ENCODE peak calls at places on chromosomes 1 and 21, in six cellular contexts. W, L, A, K, G and T are unnamed samples.
A peak's percentile ranks its signal among the peaks of the same experiment; 100 is the strongest.

GRCh38 chr1:169909499-169909898 is 15.8 kb upstream of the SCYL3 start:
- DNase-seq in W (no peak), A (no peak), L (no peak), G (no peak), K (no peak), T (no peak)

GRCh38 chr1:209706622-209707021 is 2.0 kb downstream of the HSD11B1 start:
- DNase-seq in A (no peak), K (no peak), W (no peak), L (no peak), G (no peak), T (no peak)

GRCh38 chr1:170562644-170563338 is 30.8 kb downstream of the GORAB start:
- DNase-seq in G (peak; percentile 48), K (no peak), L (no peak), A (peak; percentile 96), W (peak; percentile 64), T (peak; percentile 13)

GRCh38 chr1:244100691-244101453 is 49.8 kb downstream of the ZBTB18 start:
- DNase-seq in W (no peak), K (no peak), G (no peak), A (no peak), L (no peak), T (no peak)

GRCh38 chr1:231062500-231063270 is 22.6 kb upstream of the FAM89A start:
- DNase-seq in G (no peak), A (peak; percentile 31), L (no peak), K (no peak), W (no peak), T (no peak)

GRCh38 chr1:227798078-227798802 is 17.2 kb upstream of the PRSS38 start:
- DNase-seq in K (no peak), A (no peak), L (no peak), G (no peak), W (no peak), T (no peak)

GRCh38 chr1:228668553-228669400 is 66.5 kb upstream of the RHOU start:
- DNase-seq in L (no peak), G (no peak), K (no peak), W (no peak), A (peak; percentile 87), T (no peak)

GRCh38 chr1:224894915-224895314 is 34.6 kb upstream of the DNAH14 start:
- DNase-seq in W (peak; percentile 4), L (no peak), G (no peak), K (no peak), A (peak; percentile 46), T (no peak)

GRCh38 chr1:215926670-215927069 is 359.6 kb downstream of the KCTD3 start:
- DNase-seq in L (no peak), W (no peak), G (no peak), K (no peak), A (no peak), T (no peak)

GRCh38 chr1:94951056-94951455 is 24.1 kb upstream of the CNN3 start:
- DNase-seq in K (no peak), A (peak; percentile 71), W (no peak), G (no peak), L (no peak), T (no peak)

GRCh38 chr1:221562542-221563475 is 179.1 kb downstream of the DUSP10 start:
- DNase-seq in A (no peak), L (no peak), G (no peak), K (no peak), W (no peak), T (no peak)

GRCh38 chr1:243475966-243476365 is 220.1 kb downstream of the SDCCAG8 start:
- DNase-seq in L (no peak), A (no peak), W (no peak), K (no peak), G (no peak), T (no peak)

GRCh38 chr1:32349211-32349708 is 13.0 kb downstream of the FAM229A start:
- DNase-seq in A (peak; percentile 81), L (no peak), G (peak; percentile 60), W (no peak), K (no peak), T (no peak)

GRCh38 chr1:230853736-230854135 is 14.6 kb downstream of the C1orf198 start:
- DNase-seq in G (no peak), L (no peak), K (no peak), W (no peak), A (no peak), T (no peak)

GRCh38 chr1:170857955-170858354 is 77.4 kb upstream of the MROH9 start:
- DNase-seq in L (no peak), A (no peak), K (no peak), G (no peak), W (no peak), T (no peak)

GRCh38 chr1:61341426-61341825 is 259.1 kb downstream of the NFIA start:
- DNase-seq in K (no peak), G (no peak), L (no peak), A (no peak), W (no peak), T (no peak)

GRCh38 chr1:211975152-211975941 is 60.0 kb downstream of the INTS7 start:
- DNase-seq in L (no peak), K (no peak), G (no peak), W (no peak), A (no peak), T (no peak)

GRCh38 chr1:90841477-90841876 is 124.4 kb upstream of the BARHL2 start:
- DNase-seq in W (no peak), G (no peak), L (no peak), K (no peak), A (no peak), T (no peak)

GRCh38 chr21:45894107-45894810 is 87.3 kb upstream of the COL6A1 start:
- DNase-seq in K (no peak), A (peak; percentile 88), L (no peak), W (no peak), G (no peak), T (no peak)

GRCh38 chr1:165376041-165376810 is 19.7 kb upstream of the LMX1A start:
- DNase-seq in W (no peak), A (peak; percentile 91), L (no peak), G (peak; percentile 70), K (no peak), T (no peak)

GRCh38 chr1:43452789-43453441 is 816 bp downstream of the HYI start:
- DNase-seq in G (no peak), K (no peak), W (no peak), L (peak; percentile 45), A (peak; percentile 79), T (no peak)

GRCh38 chr1:18646776-18647410 is 16.2 kb downstream of the PAX7 start:
- DNase-seq in G (no peak), K (no peak), L (no peak), A (no peak), W (no peak), T (no peak)

GRCh38 chr1:15985611-15986272 is 9.8 kb upstream of the ZBTB17 start:
- DNase-seq in W (no peak), A (no peak), K (no peak), L (no peak), G (no peak), T (no peak)

GRCh38 chr1:20367626-20368025 is 77.0 kb downstream of the VWA5B1 start:
- DNase-seq in L (no peak), A (no peak), G (no peak), K (no peak), W (no peak), T (no peak)

GRCh38 chr1:20366076-20366765 is 75.5 kb downstream of the VWA5B1 start:
- DNase-seq in K (no peak), G (no peak), L (no peak), A (peak; percentile 54), W (no peak), T (no peak)

GRCh38 chr1:20365421-20366075 is 74.9 kb downstream of the VWA5B1 start:
- DNase-seq in L (no peak), K (no peak), W (no peak), G (no peak), A (no peak), T (no peak)

GRCh38 chr1:20368866-20369545 is 78.3 kb downstream of the VWA5B1 start:
- DNase-seq in L (no peak), K (no peak), A (no peak), W (no peak), G (no peak), T (no peak)

DNA sequence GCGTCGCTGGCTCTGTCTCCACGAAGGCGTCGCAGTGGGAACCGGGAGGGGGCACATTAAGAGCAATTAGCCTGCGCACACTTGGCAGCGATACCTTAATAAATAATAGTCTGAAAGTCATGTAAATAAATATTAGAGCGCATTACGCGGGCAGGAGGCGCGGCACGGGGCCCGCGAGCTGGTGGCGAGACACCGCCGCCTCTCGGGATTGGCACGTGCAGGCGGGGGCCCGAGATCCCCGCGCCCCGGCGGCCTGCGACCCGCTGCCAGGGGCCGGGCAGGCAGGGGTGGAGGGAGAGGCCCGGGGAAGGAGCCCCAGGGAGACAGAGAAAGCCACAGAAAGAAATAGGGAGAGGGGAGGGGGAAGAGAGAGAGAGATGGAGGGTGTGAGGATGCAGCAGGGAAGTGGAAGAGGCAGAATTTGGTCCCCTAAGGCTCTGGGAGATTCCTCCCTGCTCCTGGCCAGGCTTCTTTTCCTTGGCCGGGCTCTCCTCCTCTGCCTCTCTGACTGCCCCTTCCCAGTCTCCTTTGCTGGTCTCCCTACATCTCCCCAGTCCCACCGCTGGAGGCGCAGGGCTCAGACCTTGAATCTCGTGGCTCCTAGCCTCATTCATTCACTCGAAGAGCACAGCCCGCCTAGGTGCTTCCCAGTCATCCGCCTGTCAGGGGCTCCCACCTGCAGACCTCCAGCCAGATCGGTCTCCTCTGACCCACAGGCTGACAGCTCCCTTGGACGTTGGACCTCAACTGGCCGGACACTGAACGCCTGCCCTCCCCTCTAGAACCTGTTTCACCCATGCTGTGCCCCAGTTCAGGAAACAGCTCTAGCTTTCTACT is 76.3 kb downstream of the VWA5B1 start:
- DNase-seq in K (no peak), A (peak; percentile 80), L (no peak), G (no peak), W (no peak), T (peak; percentile 53)
- TF ChIP-seq CTCF in K (no peak), A (peak; percentile 63), L (peak; percentile 85), G (no peak), W (peak; percentile 36), T (no peak)

GRCh38 chr21:40841524-40842196 is 5.3 kb downstream of the DSCAM start:
- DNase-seq in K (no peak), A (peak; percentile 3), G (peak; percentile 46), W (peak; percentile 2), L (no peak), T (no peak)
- TF ChIP-seq CTCF in K (no peak), A (peak; percentile 54), G (no peak), W (no peak), L (peak; percentile 76), T (no peak)

GRCh38 chr1:9169601-9170137 is 40.8 kb upstream of the GPR157 start:
- DNase-seq in K (no peak), L (no peak), W (no peak), A (peak; percentile 55), G (no peak), T (no peak)
- TF ChIP-seq CTCF in K (no peak), L (no peak), W (no peak), A (no peak), G (no peak), T (no peak)

GRCh38 chr1:156055343-156055645 is 712 bp downstream of the LAMTOR2 start:
- DNase-seq in A (no peak), K (no peak), L (no peak), W (no peak), G (no peak), T (no peak)

GRCh38 chr1:156055649-156056048 is 1.1 kb downstream of the LAMTOR2 start:
- DNase-seq in K (no peak), G (no peak), A (no peak), W (peak; percentile 21), L (no peak), T (no peak)

GRCh38 chr1:156053770-156054499 is at the start of gene UBQLN4:
- DNase-seq in K (peak; percentile 82), G (peak; percentile 89), W (peak; percentile 93), L (no peak), A (peak; percentile 95), T (peak; percentile 94)

GRCh38 chr1:156052862-156053769 is 482 bp downstream of the UBQLN4 start:
- DNase-seq in W (peak; percentile 70), G (peak; percentile 55), A (peak; percentile 85), K (peak; percentile 79), L (peak; percentile 28), T (peak; percentile 79)

GRCh38 chr1:156054500-156055342 is at the start of gene LAMTOR2:
- DNase-seq in G (peak; percentile 99), W (peak; percentile 96), A (peak; percentile 99), K (peak; percentile 93), L (peak; percentile 95), T (peak; percentile 94)
- TF ChIP-seq CTCF in G (no peak), W (no peak), A (no peak), K (no peak), L (no peak), T (no peak)